ENCODE peak calls at places on chromosome 20, in four cellular contexts. P is mesendoderm, K is IMR-90, V is H9. D is an unnamed sample.

GRCh38 chr20:22691369-22692118 is 107.2 kb upstream of the FOXA2 start:
- DNase-seq in P (peak; percentile 80), K (peak; percentile 63), V (peak; percentile 84), D (peak; percentile 84)

GRCh38 chr20:57106030-57106682 is 160.3 kb downstream of the BMP7 start:
- DNase-seq in P (peak; percentile 50), K (no peak), V (no peak), D (no peak)

GRCh38 chr20:6735913-6736845 is 31.3 kb upstream of the BMP2 start:
- DNase-seq in P (peak; percentile 37), K (no peak), V (no peak), D (no peak)

GRCh38 chr20:40317156-40317790 is 371.8 kb downstream of the MAFB start:
- DNase-seq in P (no peak), K (no peak), V (no peak), D (no peak)

GRCh38 chr20:50067018-50067417 is 45.9 kb downstream of the UBE2V1 start:
- DNase-seq in P (no peak), K (no peak), V (no peak), D (no peak)

GRCh38 chr20:23125159-23125558 is 39.0 kb upstream of the CD93 start:
- DNase-seq in P (no peak), K (no peak), V (no peak), D (no peak)

GRCh38 chr20:44601801-44602204 is 19.4 kb downstream of the PKIG start:
- DNase-seq in P (no peak), K (peak; percentile 87), V (no peak), D (no peak)

GRCh38 chr20:11195169-11195568 is 521.4 kb upstream of the JAG1 start:
- DNase-seq in P (no peak), K (no peak), V (no peak), D (no peak)

GRCh38 chr20:53322651-53323050 is 271.0 kb downstream of the ZNF217 start:
- DNase-seq in P (no peak), K (no peak), V (no peak), D (no peak)

GRCh38 chr20:45337367-45338120 is 10.7 kb downstream of the SDC4 start:
- DNase-seq in P (peak; percentile 91), K (peak; percentile 94), V (no peak), D (no peak)

GRCh38 chr20:58630063-58630462 is 21.0 kb upstream of the STX16 start:
- DNase-seq in P (no peak), K (peak; percentile 47), V (no peak), D (no peak)

GRCh38 chr20:49268600-49269365 is 9.1 kb downstream of the ZNFX1 start:
- DNase-seq in P (no peak), K (peak; percentile 81), V (no peak), D (no peak)

GRCh38 chr20:51533291-51534172 is 9.0 kb downstream of the NFATC2 start:
- DNase-seq in P (no peak), K (peak; percentile 69), V (no peak), D (no peak)

GRCh38 chr20:57224641-57225138 is 41.8 kb downstream of the BMP7 start:
- DNase-seq in P (no peak), K (no peak), V (no peak), D (no peak)

GRCh38 chr20:51775241-51775640 is 7.1 kb upstream of the ATP9A start:
- DNase-seq in P (no peak), K (no peak), V (no peak), D (no peak)

GRCh38 chr20:60477958-60478357 is 519.7 kb downstream of the CDH26 start:
- DNase-seq in P (no peak), K (no peak), V (no peak), D (no peak)

GRCh38 chr20:48799315-48800105 is 28.3 kb downstream of the PREX1 start:
- DNase-seq in P (no peak), K (no peak), V (no peak), D (no peak)

GRCh38 chr20:49281059-49281912 is 3.4 kb upstream of the ZNFX1 start:
- DNase-seq in P (peak; percentile 95), K (no peak), V (peak; percentile 71), D (no peak)

GRCh38 chr20:42483694-42484303 is 705.9 kb downstream of the PTPRT start:
- DNase-seq in P (peak; percentile 86), K (no peak), V (peak; percentile 87), D (peak; percentile 59)

GRCh38 chr20:52953020-52953419 is 19.1 kb upstream of the TSHZ2 start:
- DNase-seq in P (no peak), K (no peak), V (no peak), D (no peak)

GRCh38 chr20:37992802-37993538 is 40.3 kb downstream of the TTI1 start:
- DNase-seq in P (peak; percentile 13), K (peak; percentile 78), V (no peak), D (no peak)

GRCh38 chr20:60031107-60031506 is 72.9 kb downstream of the CDH26 start:
- DNase-seq in P (no peak), K (no peak), V (no peak), D (no peak)

GRCh38 chr20:45905505-45906079 is 6.4 kb downstream of the PLTP start:
- DNase-seq in P (peak; percentile 23), K (peak; percentile 90), V (no peak), D (no peak)

GRCh38 chr20:63952210-63952535 is 4.0 kb downstream of the UCKL1 start:
- DNase-seq in P (no peak), K (no peak), V (no peak), D (no peak)

GRCh38 chr20:45924391-45925261 is 9.9 kb upstream of the PCIF1 start:
- DNase-seq in P (no peak), K (peak; percentile 61), V (no peak), D (no peak)

GRCh38 chr20:37384683-37385174 is 38.8 kb downstream of the SRC start:
- DNase-seq in P (peak; percentile 64), K (peak; percentile 38), V (peak; percentile 68), D (no peak)

GRCh38 chr20:40930561-40930960 is 98.1 kb upstream of the TOP1 start:
- DNase-seq in P (no peak), K (peak; percentile 30), V (no peak), D (no peak)

GRCh38 chr20:41927655-41928054 is 309.5 kb upstream of the CHD6 start:
- DNase-seq in P (peak; percentile 10), K (no peak), V (no peak), D (no peak)

GRCh38 chr20:51285684-51286083 is 256.8 kb downstream of the NFATC2 start:
- DNase-seq in P (peak; percentile 61), K (no peak), V (no peak), D (no peak)

GRCh38 chr20:54103067-54103761 is 32.8 kb upstream of the BCAS1 start:
- DNase-seq in P (peak; percentile 82), K (peak; percentile 64), V (peak; percentile 81), D (peak; percentile 95)

GRCh38 chr20:18728165-18728866 is 85.3 kb upstream of the SCP2D1 start:
- DNase-seq in P (no peak), K (no peak), V (no peak), D (no peak)

GRCh38 chr20:54221996-54222890 is 14.4 kb downstream of the PFDN4 start:
- DNase-seq in P (peak; percentile 26), K (no peak), V (no peak), D (no peak)

GRCh38 chr20:20665933-20666332 is 46.5 kb downstream of the RALGAPA2 start:
- DNase-seq in P (no peak), K (no peak), V (no peak), D (no peak)

GRCh38 chr20:53769041-53769440 is 175.4 kb upstream of the ZNF217 start:
- DNase-seq in P (no peak), K (peak; percentile 71), V (no peak), D (no peak)

DNA sequence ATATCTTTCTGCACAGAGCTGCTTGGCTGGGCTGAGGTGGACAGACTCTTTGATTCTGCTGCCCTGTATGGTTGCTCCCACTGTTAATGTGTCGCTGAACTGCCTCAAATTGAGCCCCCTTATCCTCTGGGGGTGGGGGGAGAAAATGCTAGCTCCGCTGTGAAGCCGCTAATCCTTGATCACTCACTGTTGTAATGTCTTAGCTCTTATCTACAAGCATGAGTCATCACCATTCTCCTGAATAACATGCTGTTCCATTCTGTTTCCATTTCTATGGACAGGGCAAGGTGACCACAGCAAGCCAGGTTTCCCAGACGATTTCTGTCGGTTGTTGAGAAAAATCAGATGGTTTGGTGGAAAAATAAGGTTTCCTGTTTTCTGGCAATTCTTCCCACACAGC is 218.4 kb upstream of the GGTLC1 start:
- DNase-seq in P (peak; percentile 60), K (no peak), V (no peak), D (no peak)
- H3K56ac ChIP-seq in P (no peak overlapping the region), K (no peak overlapping the region), V (no peak overlapping the region), D (no peak overlapping the region)

GRCh38 chr20:34920055-34920454 is 35.6 kb downstream of the GSS start:
- DNase-seq in P (no peak), K (no peak), V (no peak), D (no peak)

GRCh38 chr20:34915131-34915530 is 38.7 kb downstream of the ACSS2 start:
- DNase-seq in P (no peak), K (no peak), V (no peak), D (no peak)

GRCh38 chr20:34921436-34921835 is 34.2 kb downstream of the GSS start:
- DNase-seq in P (no peak), K (no peak), V (no peak), D (no peak)

GRCh38 chr20:34916774-34917354 is 38.7 kb downstream of the GSS start:
- DNase-seq in P (no peak), K (no peak), V (no peak), D (no peak)

GRCh38 chr20:34915749-34916455 is 39.5 kb downstream of the ACSS2 start:
- DNase-seq in P (no peak), K (no peak), V (no peak), D (no peak)
- H3K56ac ChIP-seq in P (no peak overlapping the region), K (no peak overlapping the region), V (no peak overlapping the region), D (no peak overlapping the region)

DNA sequence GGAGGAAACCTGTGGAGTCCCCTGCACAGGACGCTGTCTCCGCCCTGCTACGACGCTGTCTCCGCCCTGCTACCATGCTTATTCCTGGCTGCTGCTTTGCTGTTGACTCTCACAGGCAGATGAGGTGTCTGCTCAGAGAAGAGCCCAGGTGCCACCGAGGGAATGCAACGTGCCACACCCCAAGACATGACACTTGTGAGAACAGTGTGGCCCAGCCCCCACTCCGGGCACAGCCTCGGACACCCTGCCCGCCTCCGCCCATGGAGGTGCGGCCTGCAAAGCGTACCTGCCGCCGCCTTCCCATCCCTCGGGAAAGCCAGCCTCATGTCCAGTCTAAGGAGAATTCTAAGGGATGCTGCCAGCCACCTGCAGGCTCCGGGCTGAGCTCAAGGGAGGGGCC is 15.6 kb upstream of the MRGBP start:
- DNase-seq in P (no peak), K (no peak), V (no peak), D (no peak)
- H3K56ac ChIP-seq in P (no peak overlapping the region), K (no peak overlapping the region), V (no peak overlapping the region), D (no peak overlapping the region)

GRCh38 chr20:17710379-17711305 is 10.9 kb downstream of the BANF2 start:
- DNase-seq in P (no peak), K (peak; percentile 34), V (no peak), D (no peak)

GRCh38 chr20:17709361-17710293 is 9.9 kb downstream of the BANF2 start:
- DNase-seq in P (no peak), K (no peak), V (no peak), D (no peak)

GRCh38 chr20:17715075-17715474 is 15.3 kb downstream of the BANF2 start:
- DNase-seq in P (no peak), K (no peak), V (no peak), D (no peak)

GRCh38 chr20:17712708-17713107 is 12.9 kb downstream of the BANF2 start:
- DNase-seq in P (no peak), K (peak; percentile 84), V (no peak), D (no peak)

DNA sequence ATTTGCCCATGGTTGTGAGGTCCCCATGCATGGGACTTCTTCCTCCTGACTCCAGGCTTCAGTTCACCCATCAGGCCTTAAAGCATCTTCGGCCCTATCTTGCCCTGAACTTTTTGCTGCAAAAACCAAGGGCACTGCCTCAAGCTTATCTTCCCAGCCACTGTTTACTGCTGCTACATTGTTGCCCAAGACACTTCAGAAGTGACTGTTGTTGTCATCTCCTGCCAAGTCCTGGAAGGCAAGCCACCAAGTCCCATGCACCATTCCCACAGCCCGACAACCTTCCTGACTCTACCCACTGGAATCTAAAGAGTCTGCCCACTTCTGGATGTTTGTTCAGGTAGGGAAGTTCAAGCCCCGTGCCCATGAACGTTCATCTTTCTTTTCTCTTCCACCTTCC is 12.4 kb downstream of the BANF2 start:
- DNase-seq in P (no peak), K (no peak), V (no peak), D (no peak)
- H3K56ac ChIP-seq in P (no peak overlapping the region), K (no peak overlapping the region), V (no peak overlapping the region), D (no peak overlapping the region)

D was measured in H1.